ENCODE peak calls at places on chromosomes 16 and 17, in six cellular contexts. D, A, H, E, P and S are unnamed samples.

GRCh38 chr16:64990101-64990500 is 131.8 kb downstream of the CDH11 start:
- DNase-seq in D (no peak), A (no peak), H (no peak), E (no peak), P (no peak), S (no peak)

GRCh38 chr17:83073389-83074063 is 5.9 kb upstream of the METRNL start:
- DNase-seq in D (no peak), A (no peak), H (no peak), E (no peak), P (peak; percentile 67), S (no peak)

GRCh38 chr17:68441064-68441770 is 16.1 kb downstream of the WIPI1 start:
- DNase-seq in D (no peak), A (no peak), H (peak; percentile 53), E (no peak), P (no peak), S (no peak)

GRCh38 chr16:2963074-2963610 is 933 bp upstream of the KREMEN2 start:
- DNase-seq in D (no peak), A (peak; percentile 54), H (peak; percentile 60), E (no peak), P (no peak), S (no peak)

GRCh38 chr17:34892864-34893263 is 68.4 kb downstream of the CCT6B start:
- DNase-seq in D (no peak), A (peak; percentile 78), H (no peak), E (peak; percentile 31), P (no peak), S (no peak)

GRCh38 chr16:50169555-50170096 is 16.5 kb downstream of the TENT4B start:
- DNase-seq in D (no peak), A (no peak), H (no peak), E (no peak), P (no peak), S (no peak)

GRCh38 chr16:66127459-66128362 is 238.8 kb upstream of the CDH5 start:
- DNase-seq in D (no peak), A (peak; percentile 51), H (peak; percentile 67), E (no peak), P (peak; percentile 45), S (no peak)

GRCh38 chr17:38981640-38982039 is 14.4 kb upstream of the FBXO47 start:
- DNase-seq in D (no peak), A (no peak), H (no peak), E (no peak), P (no peak), S (no peak)

GRCh38 chr17:39765766-39766165 is 28.0 kb downstream of the GRB7 start:
- DNase-seq in D (no peak), A (no peak), H (no peak), E (no peak), P (no peak), S (no peak)

GRCh38 chr17:17698371-17698770 is 17.1 kb downstream of the RAI1 start:
- DNase-seq in D (no peak), A (peak; percentile 51), H (no peak), E (no peak), P (no peak), S (no peak)
- H3K27ac ChIP-seq in D (peak overlapping the region; percentile 97), A (no peak overlapping the region), H (peak overlapping the region; percentile 76), E (no peak overlapping the region), P (peak overlapping the region; percentile 3), S (no peak overlapping the region)

GRCh38 chr17:32127156-32127897 is 15.0 kb upstream of the RHOT1 start:
- DNase-seq in D (peak; percentile 89), A (peak; percentile 52), H (peak; percentile 92), E (peak; percentile 80), P (peak; percentile 91), S (peak; percentile 94)
- H3K27ac ChIP-seq in D (peak overlapping the region; percentile 88), A (no peak overlapping the region), H (peak overlapping the region; percentile 85), E (peak overlapping the region; percentile 89), P (peak overlapping the region; percentile 88), S (peak overlapping the region; percentile 26)

GRCh38 chr17:57672971-57673370 is 72.1 kb downstream of the CCDC182 start:
- DNase-seq in D (peak; percentile 9), A (no peak), H (peak; percentile 16), E (no peak), P (no peak), S (peak; percentile 9)

GRCh38 chr17:57669671-57670529 is 75.2 kb downstream of the CCDC182 start:
- DNase-seq in D (peak; percentile 50), A (no peak), H (peak; percentile 31), E (no peak), P (no peak), S (no peak)

GRCh38 chr17:57670769-57671545 is 74.1 kb downstream of the CCDC182 start:
- DNase-seq in D (peak; percentile 43), A (no peak), H (peak; percentile 14), E (no peak), P (no peak), S (no peak)

GRCh38 chr17:57671546-57672204 is 73.4 kb downstream of the CCDC182 start:
- DNase-seq in D (peak; percentile 79), A (peak; percentile 91), H (peak; percentile 78), E (peak; percentile 61), P (peak; percentile 80), S (peak; percentile 89)

DNA sequence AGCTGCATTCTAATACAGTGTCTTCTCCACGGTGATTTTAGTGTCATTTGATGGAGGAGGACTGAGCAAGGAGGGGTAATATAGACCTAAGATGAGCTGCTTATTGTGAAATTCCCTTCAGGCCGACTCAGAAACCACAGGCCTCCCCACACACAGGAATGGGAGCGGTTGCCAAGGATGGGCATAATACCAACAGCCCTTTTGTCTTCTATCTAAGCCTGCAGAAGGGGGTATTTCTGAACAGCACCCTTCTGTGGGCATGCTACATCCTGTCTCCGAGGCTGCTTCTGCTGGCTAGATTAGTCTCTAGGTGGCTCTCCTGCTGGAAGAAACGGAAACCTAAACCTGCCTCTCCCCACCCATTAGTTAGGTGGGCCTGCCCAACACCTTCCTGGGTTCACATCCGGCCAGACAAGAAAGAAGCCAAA is 72.9 kb downstream of the CCDC182 start:
- DNase-seq in D (peak; percentile 26), A (no peak), H (peak; percentile 41), E (no peak), P (no peak), S (peak; percentile 21)
- H3K27ac ChIP-seq in D (no peak overlapping the region), A (no peak overlapping the region), H (no peak overlapping the region), E (no peak overlapping the region), P (no peak overlapping the region), S (no peak overlapping the region)

DNA sequence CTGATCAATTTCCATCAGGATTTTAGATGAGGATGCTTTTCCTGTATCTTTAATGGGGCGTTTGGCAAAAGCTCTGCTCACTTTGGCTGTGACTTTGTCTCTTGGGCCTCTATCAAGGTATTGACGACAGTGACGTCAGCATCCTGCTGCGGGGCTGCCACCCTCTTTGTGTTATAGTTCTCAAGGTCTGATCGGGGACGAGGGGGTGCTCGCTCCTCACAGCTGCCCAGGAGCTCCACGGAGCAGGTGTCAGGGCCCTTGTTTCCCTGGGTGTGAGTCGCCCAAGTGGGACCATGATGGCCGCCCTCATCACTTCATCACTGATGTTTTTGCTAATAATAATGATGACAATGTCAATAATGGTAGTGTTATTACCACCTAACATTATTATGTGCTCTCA is 65.4 kb downstream of the CMIP start:
- DNase-seq in D (no peak), A (no peak), H (no peak), E (no peak), P (no peak), S (no peak)
- H3K27ac ChIP-seq in D (no peak overlapping the region), A (no peak overlapping the region), H (no peak overlapping the region), E (no peak overlapping the region), P (no peak overlapping the region), S (no peak overlapping the region)

DNA sequence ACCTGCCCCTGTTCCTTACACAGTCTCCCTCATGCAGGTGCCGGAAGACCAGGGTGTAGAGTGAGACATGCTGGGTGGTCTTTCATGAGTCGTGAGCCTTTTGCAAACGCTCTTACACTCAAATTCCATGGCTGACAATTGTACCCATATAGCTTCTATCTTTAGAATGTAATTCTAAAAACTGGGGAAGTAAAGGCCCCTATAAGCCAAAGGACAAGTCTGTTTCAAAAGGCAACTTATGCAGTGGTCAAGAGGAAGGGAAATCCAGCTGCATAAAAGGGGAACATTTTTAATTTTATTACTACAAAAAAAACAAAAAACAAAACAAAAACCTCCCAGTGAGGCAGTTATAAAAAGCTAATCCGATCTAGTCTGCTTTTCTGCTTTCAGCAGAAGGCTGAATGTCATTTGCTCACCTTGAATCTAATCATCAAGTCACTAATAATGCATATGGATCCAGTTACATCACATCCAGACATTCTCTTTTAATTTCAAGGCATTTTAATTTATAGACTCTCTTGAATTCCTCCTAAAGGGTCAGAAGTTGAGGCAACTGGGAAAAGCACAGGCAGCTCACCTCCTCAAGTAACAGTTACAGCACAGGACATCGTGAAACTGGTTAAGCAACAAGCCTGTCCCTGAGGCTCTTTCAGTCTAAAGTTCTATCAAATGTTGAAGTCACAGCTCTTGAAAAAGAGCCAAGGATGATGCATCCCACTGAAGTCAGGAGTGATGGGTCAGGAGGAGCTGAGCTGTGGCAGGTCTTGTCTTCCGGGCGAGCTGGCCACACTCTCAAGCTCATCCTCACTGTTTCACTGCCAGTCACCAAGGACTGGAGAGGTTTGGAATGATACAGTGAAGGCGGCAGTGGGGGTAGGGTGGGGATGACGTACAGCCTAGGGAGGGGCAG is 99.7 kb downstream of the VPS53 start:
- DNase-seq in D (no peak), A (no peak), H (no peak), E (no peak), P (no peak), S (no peak)
- H3K27ac ChIP-seq in D (no peak overlapping the region), A (no peak overlapping the region), H (no peak overlapping the region), E (no peak overlapping the region), P (no peak overlapping the region), S (no peak overlapping the region)

GRCh38 chr17:75531724-75532090 is 6.2 kb downstream of the LLGL2 start:
- DNase-seq in D (no peak), A (no peak), H (no peak), E (no peak), P (no peak), S (no peak)
- H3K27ac ChIP-seq in D (no peak overlapping the region), A (no peak overlapping the region), H (no peak overlapping the region), E (no peak overlapping the region), P (no peak overlapping the region), S (no peak overlapping the region)